ENCODE peak calls at places on chromosomes 13 and 19, in seven cellular contexts. Y is cardiac muscle cell, P is astrocyte of the hippocampus, Q is pulmonary artery endothelial cell, U is ovary, D is fibroblast of pulmonary artery, S is IMR-90. E is an unnamed sample.

GRCh38 chr19:55645512-55645881 is 2.0 kb downstream of the ZNF581 start:
- DNase-seq in Y (no peak), P (no peak), Q (no peak), U (no peak), D (no peak), S (no peak), E (no peak)

GRCh38 chr13:75946746-75947397 is 310.7 kb downstream of the LMO7 start:
- DNase-seq in Y (no peak), P (no peak), Q (no peak), U (no peak), D (no peak), S (no peak), E (peak; percentile 99)

GRCh38 chr19:45514376-45515051 is 7.2 kb downstream of the VASP start:
- DNase-seq in Y (no peak), P (no peak), Q (no peak), U (no peak), D (no peak), S (no peak), E (no peak)

GRCh38 chr19:3979289-3979673 is 6.0 kb downstream of the EEF2 start:
- DNase-seq in Y (no peak), P (no peak), Q (no peak), U (peak; percentile 48), D (no peak), S (no peak), E (no peak)

GRCh38 chr13:28401303-28402056 is 93.4 kb downstream of the FLT1 start:
- DNase-seq in Y (peak; percentile 89), P (peak; percentile 3), Q (peak; percentile 87), U (no peak), D (peak; percentile 92), S (peak; percentile 75), E (peak; percentile 27)

GRCh38 chr13:110018009-110018408 is 231.6 kb upstream of the IRS2 start:
- DNase-seq in Y (no peak), P (no peak), Q (no peak), U (no peak), D (no peak), S (peak; percentile 57), E (peak; percentile 67)

GRCh38 chr19:6761053-6761676 is 6.1 kb downstream of the SH2D3A start:
- DNase-seq in Y (no peak), P (no peak), Q (no peak), U (no peak), D (no peak), S (no peak), E (peak; percentile 19)

GRCh38 chr13:113802090-113802531 is 43.1 kb downstream of the TMEM255B start:
- DNase-seq in Y (peak; percentile 83), P (peak; percentile 64), Q (no peak), U (peak; percentile 89), D (peak; percentile 73), S (peak; percentile 72), E (peak; percentile 85)

GRCh38 chr13:19181621-19182485 is at the start of gene TUBA3C:
- DNase-seq in Y (no peak), P (no peak), Q (no peak), U (no peak), D (no peak), S (no peak), E (no peak)

GRCh38 chr13:23741879-23742510 is 147.2 kb downstream of the MIPEP start:
- DNase-seq in Y (no peak), P (no peak), Q (no peak), U (no peak), D (no peak), S (no peak), E (peak; percentile 19)

GRCh38 chr19:51489113-51489512 is 10.8 kb downstream of the CEACAM18 start:
- DNase-seq in Y (no peak), P (no peak), Q (no peak), U (no peak), D (no peak), S (no peak), E (no peak)

GRCh38 chr13:43784491-43784890 is 2.3 kb downstream of the ENOX1 start:
- DNase-seq in Y (no peak), P (no peak), Q (no peak), U (no peak), D (peak; percentile 40), S (no peak), E (peak; percentile 79)

GRCh38 chr13:110298566-110299321 is 8.2 kb downstream of the COL4A1 start:
- DNase-seq in Y (peak; percentile 72), P (no peak), Q (no peak), U (peak; percentile 69), D (peak; percentile 60), S (no peak), E (no peak)